ENCODE peak calls at places on chromosomes 4 and X, in nine cellular contexts. One of them, this sample, is unnamed.

GRCh38 chrX:46459603-46460002 is 85.6 kb downstream of the ZNF674 start:
- DNase-seq in mesothelial cell of epicardium: no peak
- DNase-seq in foreskin fibroblast: no peak
- DNase-seq in activated T-helper 1 cell treated with Interleukin-2 at 50 U/mL for 16 hours: no peak
- DNase-seq in T follicular helper cell: no peak
- DNase-seq in activated CD4-positive, CD25-positive, alpha-beta regulatory T cell: no peak
- DNase-seq in NCI-H526 treated with DMSO at 0.1 percent for 48 hours: no peak
- DNase-seq in NCI-H345: no peak
- DNase-seq in T-helper 2 cell: no peak
- DNase-seq in this sample: no peak

GRCh38 chr4:129545599-129546278 is 449.8 kb downstream of the C4orf33 start:
- DNase-seq in NCI-H345: peak; percentile 12
- DNase-seq in T-helper 2 cell: no peak
- DNase-seq in foreskin fibroblast: no peak
- DNase-seq in mesothelial cell of epicardium: no peak
- DNase-seq in T follicular helper cell: no peak
- DNase-seq in activated CD4-positive, CD25-positive, alpha-beta regulatory T cell: no peak
- DNase-seq in NCI-H526 treated with DMSO at 0.1 percent for 48 hours: no peak
- DNase-seq in activated T-helper 1 cell treated with Interleukin-2 at 50 U/mL for 16 hours: no peak
- DNase-seq in this sample: no peak

GRCh38 chr4:74598611-74599325 is 153.8 kb downstream of the AREG start:
- DNase-seq in activated CD4-positive, CD25-positive, alpha-beta regulatory T cell: no peak
- DNase-seq in foreskin fibroblast: no peak
- DNase-seq in mesothelial cell of epicardium: no peak
- DNase-seq in T-helper 2 cell: no peak
- DNase-seq in NCI-H526 treated with DMSO at 0.1 percent for 48 hours: no peak
- DNase-seq in activated T-helper 1 cell treated with Interleukin-2 at 50 U/mL for 16 hours: no peak
- DNase-seq in T follicular helper cell: no peak
- DNase-seq in NCI-H345: no peak
- DNase-seq in this sample: no peak

GRCh38 chr4:2067446-2068197 is 8.5 kb downstream of the NAT8L start:
- DNase-seq in mesothelial cell of epicardium: no peak
- DNase-seq in T follicular helper cell: no peak
- DNase-seq in NCI-H345: no peak
- DNase-seq in foreskin fibroblast: no peak
- DNase-seq in activated T-helper 1 cell treated with Interleukin-2 at 50 U/mL for 16 hours: no peak
- DNase-seq in activated CD4-positive, CD25-positive, alpha-beta regulatory T cell: no peak
- DNase-seq in NCI-H526 treated with DMSO at 0.1 percent for 48 hours: no peak
- DNase-seq in T-helper 2 cell: no peak
- DNase-seq in this sample: no peak

GRCh38 chrX:119488749-119489148 is 20.5 kb downstream of the SLC25A5 start:
- DNase-seq in activated CD4-positive, CD25-positive, alpha-beta regulatory T cell: peak; percentile 1
- DNase-seq in activated T-helper 1 cell treated with Interleukin-2 at 50 U/mL for 16 hours: no peak
- DNase-seq in foreskin fibroblast: peak; percentile 71
- DNase-seq in mesothelial cell of epicardium: no peak
- DNase-seq in T-helper 2 cell: peak; percentile 26
- DNase-seq in NCI-H526 treated with DMSO at 0.1 percent for 48 hours: no peak
- DNase-seq in NCI-H345: peak; percentile 61
- DNase-seq in T follicular helper cell: peak; percentile 31
- DNase-seq in this sample: no peak

GRCh38 chrX:9591496-9591895 is 126.6 kb downstream of the TBL1X start:
- DNase-seq in NCI-H526 treated with DMSO at 0.1 percent for 48 hours: no peak
- DNase-seq in activated T-helper 1 cell treated with Interleukin-2 at 50 U/mL for 16 hours: no peak
- DNase-seq in foreskin fibroblast: no peak
- DNase-seq in T follicular helper cell: no peak
- DNase-seq in T-helper 2 cell: no peak
- DNase-seq in mesothelial cell of epicardium: no peak
- DNase-seq in NCI-H345: no peak
- DNase-seq in activated CD4-positive, CD25-positive, alpha-beta regulatory T cell: no peak
- DNase-seq in this sample: no peak

GRCh38 chr4:82948647-82949204 is 48.2 kb downstream of the THAP9 start:
- DNase-seq in foreskin fibroblast: peak; percentile 59
- DNase-seq in mesothelial cell of epicardium: no peak
- DNase-seq in NCI-H526 treated with DMSO at 0.1 percent for 48 hours: no peak
- DNase-seq in T follicular helper cell: no peak
- DNase-seq in NCI-H345: no peak
- DNase-seq in activated CD4-positive, CD25-positive, alpha-beta regulatory T cell: no peak
- DNase-seq in activated T-helper 1 cell treated with Interleukin-2 at 50 U/mL for 16 hours: no peak
- DNase-seq in T-helper 2 cell: no peak
- DNase-seq in this sample: no peak

GRCh38 chr4:43587746-43588145 is 695.2 kb downstream of the GRXCR1 start:
- DNase-seq in T follicular helper cell: no peak
- DNase-seq in foreskin fibroblast: no peak
- DNase-seq in mesothelial cell of epicardium: no peak
- DNase-seq in NCI-H526 treated with DMSO at 0.1 percent for 48 hours: no peak
- DNase-seq in activated CD4-positive, CD25-positive, alpha-beta regulatory T cell: no peak
- DNase-seq in T-helper 2 cell: no peak
- DNase-seq in activated T-helper 1 cell treated with Interleukin-2 at 50 U/mL for 16 hours: no peak
- DNase-seq in NCI-H345: no peak
- DNase-seq in this sample: no peak

GRCh38 chr4:113837397-113837796 is 75.9 kb upstream of the CAMK2D start:
- DNase-seq in activated T-helper 1 cell treated with Interleukin-2 at 50 U/mL for 16 hours: no peak
- DNase-seq in foreskin fibroblast: peak; percentile 89
- DNase-seq in NCI-H526 treated with DMSO at 0.1 percent for 48 hours: no peak
- DNase-seq in T follicular helper cell: no peak
- DNase-seq in NCI-H345: no peak
- DNase-seq in mesothelial cell of epicardium: no peak
- DNase-seq in activated CD4-positive, CD25-positive, alpha-beta regulatory T cell: no peak
- DNase-seq in T-helper 2 cell: peak; percentile 12
- DNase-seq in this sample: no peak

GRCh38 chr4:70667710-70668535 is 1.6 kb upstream of the JCHAIN start:
- DNase-seq in NCI-H345: no peak
- DNase-seq in activated T-helper 1 cell treated with Interleukin-2 at 50 U/mL for 16 hours: no peak
- DNase-seq in foreskin fibroblast: no peak
- DNase-seq in T-helper 2 cell: no peak
- DNase-seq in mesothelial cell of epicardium: no peak
- DNase-seq in activated CD4-positive, CD25-positive, alpha-beta regulatory T cell: no peak
- DNase-seq in T follicular helper cell: no peak
- DNase-seq in NCI-H526 treated with DMSO at 0.1 percent for 48 hours: no peak
- DNase-seq in this sample: no peak

GRCh38 chrX:23103546-23103945 is 103.8 kb downstream of the DDX53 start:
- DNase-seq in T follicular helper cell: no peak
- DNase-seq in NCI-H526 treated with DMSO at 0.1 percent for 48 hours: no peak
- DNase-seq in activated T-helper 1 cell treated with Interleukin-2 at 50 U/mL for 16 hours: no peak
- DNase-seq in mesothelial cell of epicardium: no peak
- DNase-seq in NCI-H345: no peak
- DNase-seq in activated CD4-positive, CD25-positive, alpha-beta regulatory T cell: no peak
- DNase-seq in T-helper 2 cell: no peak
- DNase-seq in foreskin fibroblast: no peak
- DNase-seq in this sample: no peak

GRCh38 chr4:1204828-1205591 is 32.6 kb upstream of the SPON2 start:
- DNase-seq in activated CD4-positive, CD25-positive, alpha-beta regulatory T cell: no peak
- DNase-seq in activated T-helper 1 cell treated with Interleukin-2 at 50 U/mL for 16 hours: no peak
- DNase-seq in mesothelial cell of epicardium: no peak
- DNase-seq in T-helper 2 cell: no peak
- DNase-seq in NCI-H526 treated with DMSO at 0.1 percent for 48 hours: no peak
- DNase-seq in T follicular helper cell: no peak
- DNase-seq in foreskin fibroblast: peak; percentile 65
- DNase-seq in NCI-H345: no peak
- DNase-seq in this sample: peak; percentile 80

GRCh38 chr4:54091637-54092404 is 8.1 kb upstream of the GSX2 start:
- DNase-seq in T-helper 2 cell: peak; percentile 83
- DNase-seq in mesothelial cell of epicardium: peak; percentile 65
- DNase-seq in foreskin fibroblast: peak; percentile 88
- DNase-seq in activated T-helper 1 cell treated with Interleukin-2 at 50 U/mL for 16 hours: peak; percentile 71
- DNase-seq in NCI-H345: peak; percentile 68
- DNase-seq in activated CD4-positive, CD25-positive, alpha-beta regulatory T cell: peak; percentile 56
- DNase-seq in T follicular helper cell: peak; percentile 69
- DNase-seq in NCI-H526 treated with DMSO at 0.1 percent for 48 hours: peak; percentile 86
- DNase-seq in this sample: peak; percentile 93

GRCh38 chrX:49977319-49978090 is 55.1 kb downstream of the CLCN5 start:
- DNase-seq in T-helper 2 cell: no peak
- DNase-seq in T follicular helper cell: no peak
- DNase-seq in NCI-H345: peak; percentile 37
- DNase-seq in foreskin fibroblast: no peak
- DNase-seq in NCI-H526 treated with DMSO at 0.1 percent for 48 hours: peak; percentile 8
- DNase-seq in activated CD4-positive, CD25-positive, alpha-beta regulatory T cell: no peak
- DNase-seq in mesothelial cell of epicardium: no peak
- DNase-seq in activated T-helper 1 cell treated with Interleukin-2 at 50 U/mL for 16 hours: no peak
- DNase-seq in this sample: no peak

GRCh38 chr4:174210952-174211490 is 72.4 kb downstream of the FBXO8 start:
- DNase-seq in activated T-helper 1 cell treated with Interleukin-2 at 50 U/mL for 16 hours: no peak
- DNase-seq in NCI-H345: no peak
- DNase-seq in foreskin fibroblast: peak; percentile 65
- DNase-seq in T follicular helper cell: no peak
- DNase-seq in mesothelial cell of epicardium: no peak
- DNase-seq in T-helper 2 cell: no peak
- DNase-seq in activated CD4-positive, CD25-positive, alpha-beta regulatory T cell: no peak
- DNase-seq in NCI-H526 treated with DMSO at 0.1 percent for 48 hours: no peak
- DNase-seq in this sample: no peak

GRCh38 chr4:36269116-36269515 is 12.3 kb upstream of the DTHD1 start:
- DNase-seq in NCI-H526 treated with DMSO at 0.1 percent for 48 hours: no peak
- DNase-seq in NCI-H345: no peak
- DNase-seq in T-helper 2 cell: peak; percentile 56
- DNase-seq in mesothelial cell of epicardium: no peak
- DNase-seq in foreskin fibroblast: no peak
- DNase-seq in activated T-helper 1 cell treated with Interleukin-2 at 50 U/mL for 16 hours: peak; percentile 10
- DNase-seq in activated CD4-positive, CD25-positive, alpha-beta regulatory T cell: no peak
- DNase-seq in T follicular helper cell: peak; percentile 37
- DNase-seq in this sample: no peak

GRCh38 chr4:76658231-76659102 is 223.4 kb downstream of the SHROOM3 start:
- DNase-seq in T-helper 2 cell: no peak
- DNase-seq in T follicular helper cell: no peak
- DNase-seq in activated T-helper 1 cell treated with Interleukin-2 at 50 U/mL for 16 hours: no peak
- DNase-seq in NCI-H345: no peak
- DNase-seq in foreskin fibroblast: peak; percentile 87
- DNase-seq in activated CD4-positive, CD25-positive, alpha-beta regulatory T cell: no peak
- DNase-seq in NCI-H526 treated with DMSO at 0.1 percent for 48 hours: no peak
- DNase-seq in mesothelial cell of epicardium: no peak
- DNase-seq in this sample: no peak

GRCh38 chrX:101417981-101418841 is 10.2 kb downstream of the HNRNPH2 start:
- DNase-seq in activated T-helper 1 cell treated with Interleukin-2 at 50 U/mL for 16 hours: no peak
- DNase-seq in NCI-H345: peak; percentile 59
- DNase-seq in T-helper 2 cell: peak; percentile 38
- DNase-seq in activated CD4-positive, CD25-positive, alpha-beta regulatory T cell: peak; percentile 11
- DNase-seq in NCI-H526 treated with DMSO at 0.1 percent for 48 hours: no peak
- DNase-seq in mesothelial cell of epicardium: peak; percentile 36
- DNase-seq in T follicular helper cell: no peak
- DNase-seq in foreskin fibroblast: peak; percentile 47
- DNase-seq in this sample: peak; percentile 89

GRCh38 chr4:85792576-85792975 is 317.6 kb downstream of the ARHGAP24 start:
- DNase-seq in NCI-H345: no peak
- DNase-seq in T follicular helper cell: no peak
- DNase-seq in NCI-H526 treated with DMSO at 0.1 percent for 48 hours: no peak
- DNase-seq in mesothelial cell of epicardium: no peak
- DNase-seq in activated T-helper 1 cell treated with Interleukin-2 at 50 U/mL for 16 hours: no peak
- DNase-seq in T-helper 2 cell: no peak
- DNase-seq in activated CD4-positive, CD25-positive, alpha-beta regulatory T cell: no peak
- DNase-seq in foreskin fibroblast: no peak
- DNase-seq in this sample: no peak

GRCh38 chrX:101206471-101206870 is 13.1 kb upstream of the DRP2 start:
- DNase-seq in NCI-H526 treated with DMSO at 0.1 percent for 48 hours: no peak
- DNase-seq in T-helper 2 cell: peak; percentile 53
- DNase-seq in T follicular helper cell: no peak
- DNase-seq in NCI-H345: no peak
- DNase-seq in foreskin fibroblast: peak; percentile 65
- DNase-seq in activated CD4-positive, CD25-positive, alpha-beta regulatory T cell: no peak
- DNase-seq in activated T-helper 1 cell treated with Interleukin-2 at 50 U/mL for 16 hours: no peak
- DNase-seq in mesothelial cell of epicardium: no peak
- DNase-seq in this sample: no peak

GRCh38 chrX:108139303-108139702 is 47.7 kb downstream of the ATG4A start:
- DNase-seq in T-helper 2 cell: peak; percentile 6
- DNase-seq in NCI-H345: no peak
- DNase-seq in T follicular helper cell: no peak
- DNase-seq in mesothelial cell of epicardium: no peak
- DNase-seq in activated T-helper 1 cell treated with Interleukin-2 at 50 U/mL for 16 hours: no peak
- DNase-seq in activated CD4-positive, CD25-positive, alpha-beta regulatory T cell: no peak
- DNase-seq in NCI-H526 treated with DMSO at 0.1 percent for 48 hours: no peak
- DNase-seq in foreskin fibroblast: peak; percentile 28
- DNase-seq in this sample: no peak

GRCh38 chr4:17066972-17067371 is 168.5 kb upstream of the LDB2 start:
- DNase-seq in T follicular helper cell: no peak
- DNase-seq in foreskin fibroblast: peak; percentile 94
- DNase-seq in NCI-H345: no peak
- DNase-seq in mesothelial cell of epicardium: no peak
- DNase-seq in NCI-H526 treated with DMSO at 0.1 percent for 48 hours: no peak
- DNase-seq in activated T-helper 1 cell treated with Interleukin-2 at 50 U/mL for 16 hours: no peak
- DNase-seq in T-helper 2 cell: no peak
- DNase-seq in activated CD4-positive, CD25-positive, alpha-beta regulatory T cell: no peak
- DNase-seq in this sample: no peak